ENCODE peak calls at places on chromosomes 4 and X, in seven cellular contexts. P is transverse colon, B is thyroid gland, T is BJ, A is type B pancreatic cell, J is GM20000, I is heart right ventricle. Q is an unnamed sample.

GRCh38 chrX:132592880-132593279 is 104.0 kb upstream of the MBNL3 start:
- DNase-seq in J (peak; percentile 8), T (no peak), P (no peak), I (no peak), B (no peak), A (no peak), Q (no peak)

GRCh38 chr4:150746156-150746555 is 164.2 kb downstream of the MAB21L2 start:
- DNase-seq in B (no peak), P (no peak), T (no peak), I (no peak), A (no peak), J (no peak), Q (no peak)

GRCh38 chr4:163622351-163623051 is 128.0 kb downstream of the TMA16 start:
- DNase-seq in A (no peak), P (no peak), T (no peak), B (no peak), I (no peak), J (no peak), Q (no peak)

GRCh38 chr4:13642576-13642975 is 15.1 kb upstream of the BOD1L1 start:
- DNase-seq in J (no peak), B (peak; percentile 27), A (no peak), T (no peak), P (no peak), I (no peak), Q (no peak)

GRCh38 chr4:150250998-150251651 is 172.9 kb downstream of the DCLK2 start:
- DNase-seq in T (no peak), J (no peak), A (no peak), I (no peak), B (no peak), P (no peak), Q (peak; percentile 55)

GRCh38 chr4:105145913-105146285 is 777 bp upstream of the TET2 start:
- DNase-seq in J (peak; percentile 44), A (no peak), T (no peak), P (peak; percentile 21), B (peak; percentile 16), I (peak; percentile 27), Q (no peak)

GRCh38 chr4:5976921-5977320 is 41.3 kb downstream of the C4orf50 start:
- DNase-seq in B (no peak), J (no peak), I (no peak), P (no peak), A (no peak), T (no peak), Q (no peak)

GRCh38 chrX:47158131-47158530 is 13.1 kb downstream of the RBM10 start:
- DNase-seq in P (no peak), I (no peak), A (no peak), J (no peak), B (no peak), T (no peak), Q (no peak)

GRCh38 chr4:183286590-183287308 is 33.3 kb downstream of the CLDN22 start:
- DNase-seq in P (no peak), A (no peak), T (no peak), J (no peak), I (no peak), B (no peak), Q (no peak)
- TF ChIP-seq CTCF in P (no peak), A (no peak), T (no peak), J (no peak), I (no peak), B (no peak), Q (no peak)

DNA sequence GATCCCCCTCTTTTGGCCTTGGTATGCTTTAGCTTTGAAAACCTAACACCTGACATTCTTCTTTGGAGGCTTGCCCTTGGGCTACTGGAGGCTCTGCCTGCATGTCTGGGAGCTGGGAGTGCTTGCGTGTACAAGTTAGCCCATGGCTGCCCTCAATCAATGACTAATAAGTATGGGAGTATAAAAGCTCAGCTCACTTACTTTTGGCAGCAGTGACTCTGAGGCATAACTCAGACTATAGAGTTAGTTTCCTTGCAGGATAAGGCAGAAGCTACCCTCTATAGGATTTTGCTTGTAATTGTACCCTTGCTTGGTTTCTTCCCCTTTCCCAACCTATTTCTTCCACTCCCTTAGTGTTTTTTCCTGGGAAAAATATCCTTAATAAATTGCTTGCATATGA is 247.9 kb downstream of the PPP1R2C start:
- DNase-seq in T (peak; percentile 27), J (no peak), P (no peak), B (no peak), I (no peak), A (no peak), Q (no peak)
- TF ChIP-seq CTCF in T (peak; percentile 29), J (no peak), P (no peak), B (no peak), I (no peak), A (peak; percentile 33), Q (no peak)

GRCh38 chrX:69503835-69504625 is at the start of gene NALF2:
- DNase-seq in T (no peak), B (peak; percentile 78), J (peak; percentile 31), P (peak; percentile 40), I (peak; percentile 56), A (no peak), Q (peak; percentile 50)

GRCh38 chrX:69501433-69501832 is 2.7 kb upstream of the NALF2 start:
- DNase-seq in B (peak; percentile 82), A (no peak), J (no peak), T (no peak), I (no peak), P (no peak), Q (no peak)

GRCh38 chrX:69504626-69505612 is 793 bp downstream of the NALF2 start:
- DNase-seq in P (no peak), T (no peak), A (no peak), B (peak; percentile 10), J (no peak), I (no peak), Q (no peak)

GRCh38 chrX:69505772-69506616 is 1.9 kb downstream of the NALF2 start:
- DNase-seq in T (no peak), J (no peak), I (no peak), B (peak; percentile 22), P (no peak), A (no peak), Q (no peak)

GRCh38 chrX:69503228-69503834 is 795 bp upstream of the NALF2 start:
- DNase-seq in T (no peak), I (no peak), B (peak; percentile 79), J (no peak), A (no peak), P (no peak), Q (no peak)
- TF ChIP-seq CTCF in T (no peak), I (no peak), B (peak; percentile 41), J (no peak), A (peak; percentile 72), P (no peak), Q (no peak)

DNA sequence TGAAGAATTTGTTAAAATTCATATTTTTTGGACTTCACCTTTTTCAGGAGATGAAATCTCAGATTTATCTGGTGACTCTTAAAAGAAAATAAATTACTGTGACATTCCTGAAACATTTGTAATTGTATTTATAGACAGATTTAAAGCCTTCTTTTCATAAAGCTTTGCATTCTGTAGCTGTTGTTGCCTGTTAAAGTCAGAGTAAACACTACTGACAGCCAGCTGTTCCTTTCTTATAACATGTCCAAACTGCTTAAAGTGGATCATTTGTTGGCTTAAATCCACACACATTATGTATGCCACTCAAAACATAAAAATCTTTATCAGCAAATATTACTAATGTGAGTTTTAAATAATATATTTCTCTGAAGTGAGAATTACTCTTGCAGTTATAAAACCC is 157.5 kb downstream of the TECRL start:
- DNase-seq in J (no peak), I (no peak), P (no peak), T (no peak), B (no peak), A (no peak), Q (no peak)
- TF ChIP-seq CTCF in J (no peak), I (no peak), P (no peak), T (no peak), B (no peak), A (no peak), Q (no peak)

Q was measured in GM13976.